ENCODE peak calls at places on chromosome 13, in four cellular contexts. T is A549, R is right lobe of liver, G is HCT116. D is an unnamed sample.

GRCh38 chr13:71864094-71864980 is 2.7 kb downstream of the DACH1 start:
- DNase-seq in G (no peak), T (no peak), R (peak), D (peak)

GRCh38 chr13:73327579-73327978 is 268.8 kb downstream of the KLF5 start:
- DNase-seq in R (no peak), T (no peak), G (no peak), D (no peak)

GRCh38 chr13:103277099-103277498 is 210.9 kb upstream of the SLC10A2 start:
- DNase-seq in R (no peak), G (no peak), T (no peak), D (no peak)

GRCh38 chr13:28094311-28094710 is 6.1 kb downstream of the FLT3 start:
- DNase-seq in T (no peak), G (no peak), R (no peak), D (no peak)

GRCh38 chr13:107370036-107370785 is 802.3 kb upstream of the ARGLU1 start:
- DNase-seq in G (no peak), R (no peak), T (no peak), D (no peak)

GRCh38 chr13:39956036-39956435 is 300.6 kb downstream of the COG6 start:
- DNase-seq in G (no peak), R (no peak), T (no peak), D (no peak)

GRCh38 chr13:23506821-23507210 is 63.4 kb upstream of the TNFRSF19 start:
- DNase-seq in T (no peak), G (no peak), R (no peak), D (no peak)

GRCh38 chr13:72507394-72508199 is 219.8 kb downstream of the MZT1 start:
- DNase-seq in R (no peak), T (no peak), G (no peak), D (no peak)

GRCh38 chr13:92761710-92762109 is 464.9 kb upstream of the GPC6 start:
- DNase-seq in R (no peak), G (no peak), T (no peak), D (no peak)

GRCh38 chr13:45055902-45056648 is 64.2 kb upstream of the GTF2F2 start:
- DNase-seq in G (peak), R (no peak), T (no peak), D (peak)

GRCh38 chr13:41019027-41019487 is at the start of gene ELF1:
- DNase-seq in G (peak), R (no peak), T (peak), D (no peak)

GRCh38 chr13:20118268-20119140 is 42.3 kb downstream of the GJA3 start:
- DNase-seq in T (peak), R (peak), G (no peak), D (peak)

GRCh38 chr13:113029487-113030258 is 60.7 kb downstream of the MCF2L start:
- DNase-seq in T (peak), G (no peak), R (no peak), D (no peak)

GRCh38 chr13:34155931-34156607 is 338.1 kb downstream of the RFC3 start:
- DNase-seq in R (no peak), T (no peak), G (peak), D (no peak)

GRCh38 chr13:38409771-38410170 is 60.1 kb downstream of the UFM1 start:
- DNase-seq in T (no peak), G (no peak), R (no peak), D (no peak)

GRCh38 chr13:42152495-42152894 is 104.0 kb downstream of the DGKH start:
- DNase-seq in R (no peak), G (no peak), T (no peak), D (no peak)

GRCh38 chr13:39982745-39983144 is 327.3 kb downstream of the COG6 start:
- DNase-seq in R (no peak), G (no peak), T (no peak), D (no peak)

GRCh38 chr13:104057851-104058250 is 991.6 kb upstream of the SLC10A2 start:
- DNase-seq in T (no peak), G (no peak), R (no peak), D (no peak)

GRCh38 chr13:25733696-25734435 is 317.9 kb downstream of the SHISA2 start:
- DNase-seq in G (no peak), R (no peak), T (no peak), D (no peak)

GRCh38 chr13:111664060-111664459 is 343.6 kb downstream of the TEX29 start:
- DNase-seq in R (no peak), T (no peak), G (no peak), D (no peak)

GRCh38 chr13:46637213-46637612 is 84.2 kb downstream of the LRCH1 start:
- DNase-seq in G (no peak), T (no peak), R (no peak), D (no peak)

GRCh38 chr13:34591801-34592454 is 350.1 kb upstream of the NBEA start:
- DNase-seq in T (no peak), R (no peak), G (no peak), D (no peak)

GRCh38 chr13:32229443-32229842 is 85.7 kb downstream of the ZAR1L start:
- DNase-seq in R (no peak), T (no peak), G (no peak), D (no peak)

GRCh38 chr13:111901301-111901905 is 165.5 kb upstream of the SOX1 start:
- DNase-seq in G (no peak), R (no peak), T (no peak), D (peak)

GRCh38 chr13:25701304-25701703 is 329.5 kb downstream of the ATP8A2 start:
- DNase-seq in G (no peak), T (no peak), R (no peak), D (no peak)

GRCh38 chr13:84455143-84455905 is 573.0 kb upstream of the SLITRK1 start:
- DNase-seq in G (no peak), T (no peak), R (no peak), D (no peak)

DNA sequence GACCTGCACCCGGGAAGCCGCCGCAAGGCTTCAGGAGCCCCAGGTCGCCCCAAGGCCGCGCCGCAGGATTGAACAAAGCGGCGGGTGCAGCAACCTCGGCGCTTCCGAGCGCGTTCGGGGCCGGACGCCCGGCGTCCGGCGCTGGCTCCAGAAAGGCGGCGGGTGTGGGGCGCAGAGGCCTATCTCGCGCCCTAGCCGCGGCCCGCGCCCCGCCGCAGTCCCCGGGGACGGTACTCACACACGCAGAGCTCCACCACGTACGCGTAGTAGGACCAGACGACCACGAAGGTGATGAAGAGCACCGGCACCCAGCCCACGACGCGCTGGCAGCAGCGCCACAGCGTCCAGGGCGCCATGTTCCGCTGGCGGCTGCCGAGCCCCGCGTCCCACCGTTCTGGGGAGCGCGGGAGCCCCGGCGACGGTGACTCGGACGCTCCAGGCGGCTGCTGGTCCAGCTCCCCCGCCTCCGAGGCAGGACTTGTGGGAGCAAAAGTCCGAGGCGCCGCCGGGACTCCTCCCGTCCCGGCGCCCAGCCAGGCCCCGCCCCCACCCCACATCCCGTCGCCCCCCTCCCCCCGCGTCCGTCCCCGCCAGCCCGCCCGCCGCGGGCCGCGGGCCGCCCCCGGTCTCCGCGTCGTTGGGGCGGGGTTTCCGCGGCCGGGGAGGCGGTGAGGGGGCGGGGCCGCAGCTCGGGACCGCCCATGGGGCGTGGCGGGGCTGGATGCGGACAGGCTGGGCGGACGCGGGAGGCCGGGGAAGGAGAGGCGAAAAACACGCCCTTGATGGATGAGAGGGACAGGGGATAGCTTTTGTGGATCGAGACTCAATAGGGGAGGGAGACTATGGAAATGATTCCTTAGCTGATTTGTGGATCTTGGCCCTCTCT is at the start of gene ZDHHC20:
- DNase-seq in G (no peak), R (peak), T (peak), D (peak)
- TF ChIP-seq POLR2A in G (peak), R (peak), T (peak), D (peak)

DNA sequence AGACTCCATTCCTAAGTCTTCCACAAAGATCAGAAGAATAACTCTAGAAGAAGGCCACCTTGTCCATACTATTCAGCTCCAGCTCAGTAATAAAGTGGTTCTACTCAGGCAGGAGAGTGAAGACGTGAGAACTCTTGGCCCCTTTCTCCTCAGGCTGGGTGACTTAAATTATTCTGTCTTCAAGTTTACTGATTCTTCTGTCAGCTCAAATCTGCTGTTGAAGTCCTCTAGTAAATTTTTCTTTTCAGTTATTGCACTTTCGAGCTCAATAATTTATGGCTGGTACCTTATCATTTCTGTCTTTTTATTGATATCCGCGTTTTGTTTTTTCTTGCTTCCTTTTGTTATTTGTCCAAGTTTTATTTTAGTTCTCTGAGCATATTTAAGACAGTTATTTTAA is 922.3 kb upstream of the PCDH9 start:
- DNase-seq in G (no peak), T (no peak), R (no peak), D (no peak)
- TF ChIP-seq POLR2A in G (no peak), T (no peak), R (no peak), D (no peak)

DNA sequence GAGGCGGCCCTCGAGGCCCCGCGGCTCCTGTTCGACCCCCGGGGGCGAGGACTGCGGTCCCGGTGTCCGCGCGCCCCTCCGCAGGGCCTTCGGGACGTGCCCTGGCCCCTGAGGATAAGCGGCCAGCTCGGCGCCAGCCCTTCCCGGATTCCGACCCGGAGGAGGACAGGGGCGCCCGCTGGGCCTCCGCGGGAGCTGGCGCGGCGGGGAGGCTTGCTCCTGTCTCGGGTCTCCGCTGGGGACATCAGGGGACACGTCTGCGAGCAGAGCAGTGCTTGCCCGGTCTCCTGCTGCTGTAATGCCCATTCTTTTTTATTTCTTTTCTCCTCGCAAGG is 828 bp downstream of the B3GLCT start:
- DNase-seq in R (peak), T (peak), G (no peak), D (peak)
- TF ChIP-seq POLR2A in R (peak), T (no peak), G (no peak), D (no peak)

GRCh38 chr13:48232420-48233096 is 448 bp upstream of the ITM2B start:
- DNase-seq in T (no peak), G (no peak), R (no peak), D (peak)

GRCh38 chr13:48235100-48235813 is 2.3 kb downstream of the ITM2B start:
- DNase-seq in G (no peak), T (no peak), R (no peak), D (peak)

GRCh38 chr13:48233097-48233885 is at the start of gene ITM2B:
- DNase-seq in T (peak), G (peak), R (peak), D (peak)

GRCh38 chr13:48234652-48235099 is 1.7 kb downstream of the ITM2B start:
- DNase-seq in R (no peak), T (no peak), G (no peak), D (no peak)

GRCh38 chr13:48233886-48234488 is 981 bp downstream of the ITM2B start:
- DNase-seq in T (no peak), G (no peak), R (no peak), D (peak)
- TF ChIP-seq POLR2A in T (no peak), G (no peak), R (no peak), D (no peak)

DNA sequence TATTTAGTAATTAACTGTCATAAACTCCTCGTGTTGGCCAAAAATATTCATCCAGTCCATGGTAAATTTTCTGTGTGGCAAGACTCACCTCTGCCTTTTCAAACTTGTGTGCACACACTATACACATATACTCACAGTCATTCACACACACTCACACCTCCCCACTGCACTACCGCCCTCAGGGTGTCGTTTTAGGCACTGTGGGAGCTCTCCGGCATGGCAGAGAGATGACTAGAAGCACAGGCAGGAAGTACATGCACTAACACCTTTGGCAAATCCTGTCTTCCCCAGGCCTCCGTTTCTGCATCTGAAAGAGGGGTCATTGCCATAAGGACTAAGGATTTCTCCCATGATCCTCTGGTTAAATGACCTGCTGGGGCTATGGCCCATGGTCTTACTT is 62.6 kb upstream of the FARP1 start:
- DNase-seq in T (no peak), G (no peak), R (no peak), D (no peak)
- TF ChIP-seq POLR2A in T (no peak), G (no peak), R (no peak), D (no peak)

DNA sequence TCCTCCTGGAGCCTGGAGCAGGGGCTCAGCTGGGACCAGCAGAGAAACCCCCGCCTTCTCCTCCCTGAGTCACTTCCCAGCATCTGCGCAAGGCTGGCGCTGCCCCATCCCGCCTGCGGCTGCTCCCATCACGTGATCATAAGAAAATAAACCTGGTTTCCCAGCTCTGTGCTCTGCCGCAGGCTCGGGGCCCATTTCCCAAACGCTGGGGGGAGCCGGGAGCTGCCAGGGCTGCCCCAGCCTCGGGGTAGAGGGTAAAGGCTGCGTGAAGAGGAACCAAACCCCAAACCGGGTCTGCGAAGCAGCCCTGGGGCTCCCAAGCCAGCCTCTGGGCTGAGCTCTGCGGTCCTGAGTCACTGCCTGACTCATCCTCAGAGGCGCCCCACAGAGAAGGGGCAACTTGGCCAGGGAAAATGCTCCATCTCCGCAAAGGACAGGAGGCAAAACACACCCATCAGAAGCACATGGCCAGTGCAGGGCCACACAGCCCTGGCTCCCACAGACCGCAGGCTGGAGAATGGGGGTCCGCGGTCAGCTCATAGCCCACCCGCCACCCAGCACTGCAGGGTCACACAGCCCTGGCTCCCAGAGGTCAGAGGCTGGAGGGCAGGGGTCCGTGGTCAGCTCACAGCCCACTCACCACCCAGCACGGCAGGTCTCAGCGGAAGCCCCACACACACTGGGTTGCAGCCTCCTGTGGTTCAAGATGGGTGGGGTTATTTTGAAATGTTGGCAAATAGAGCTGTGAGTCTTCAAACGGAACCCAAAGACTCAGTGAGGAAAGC is 67.1 kb downstream of the RASA3 start:
- DNase-seq in G (peak), T (peak), R (peak), D (peak)
- TF ChIP-seq POLR2A in G (peak), T (peak), R (peak), D (no peak)

DNA sequence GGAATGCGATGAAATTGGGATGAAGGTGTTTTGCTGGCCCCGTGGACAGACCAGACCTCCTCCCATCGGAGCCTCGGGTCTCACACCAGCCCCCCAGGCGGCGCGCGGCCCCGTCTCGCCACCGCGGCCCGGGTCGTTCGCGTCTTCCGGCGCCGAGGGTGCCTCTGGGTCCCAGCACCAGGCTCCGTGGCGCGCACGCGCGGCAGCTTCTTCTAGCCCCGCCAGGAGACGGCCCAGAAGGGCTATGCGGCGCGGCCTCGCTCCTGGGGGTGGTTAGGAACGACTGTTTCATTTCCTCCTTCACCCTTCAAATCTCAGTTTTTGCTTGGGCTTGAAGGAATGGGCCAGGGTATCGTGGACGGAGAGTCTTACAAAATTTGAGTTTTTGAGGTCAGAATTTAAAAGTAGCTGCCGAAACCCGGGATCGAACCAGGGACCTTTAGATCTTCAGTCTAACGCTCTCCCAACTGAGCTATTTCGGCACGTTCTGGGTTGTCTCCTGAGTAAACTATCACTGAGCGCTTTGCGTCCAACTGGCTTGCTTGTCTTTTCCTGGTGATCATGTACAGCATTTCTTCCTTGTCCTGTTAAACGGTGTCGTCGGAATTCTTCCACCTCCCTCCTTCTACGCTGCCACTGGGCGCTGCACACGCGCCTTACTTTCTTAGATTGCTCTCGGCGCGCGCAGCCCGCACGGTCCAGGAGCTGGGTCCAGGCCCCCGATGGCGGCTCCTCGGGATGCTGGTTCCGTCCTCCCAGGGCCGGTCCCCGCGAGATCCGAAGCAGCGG is 46.5 kb downstream of the TGDS start:
- DNase-seq in R (peak), G (peak), T (peak), D (peak)
- TF ChIP-seq POLR2A in R (peak), G (peak), T (peak), D (no peak)

GRCh38 chr13:85816413-85816812 is 17.2 kb upstream of the SLITRK6 start:
- DNase-seq in R (no peak), G (no peak), T (no peak), D (no peak)
- TF ChIP-seq POLR2A in R (no peak), G (no peak), T (no peak), D (no peak)

GRCh38 chr13:75549262-75550158 is at the start of gene UCHL3:
- DNase-seq in T (peak), R (peak), G (peak), D (peak)
- TF ChIP-seq POLR2A in T (peak), R (peak), G (peak), D (peak)

GRCh38 chr13:98977568-98978270 is at the start of gene DOCK9:
- DNase-seq in T (no peak), R (no peak), G (no peak), D (peak)
- TF ChIP-seq POLR2A in T (no peak), R (no peak), G (no peak), D (no peak)